ENCODE peak calls at places on chromosomes 5 and 9, in five cellular contexts. D is NCI-H2081, O is choroid plexus epithelial cell, A is GM13976, V is neural crest cell. Z is an unnamed sample.

GRCh38 chr5:111984044-111984443 is 227.1 kb upstream of the NREP start:
- DNase-seq in D (no peak), O (peak; percentile 89), A (peak; percentile 57), V (no peak), Z (peak; percentile 42)

GRCh38 chr9:91522496-91522895 is 98.9 kb upstream of the NFIL3 start:
- DNase-seq in D (no peak), O (no peak), A (no peak), V (no peak), Z (peak; percentile 15)

GRCh38 chr5:92909545-92909962 is 671.5 kb downstream of the NR2F1-AS1 start:
- DNase-seq in D (no peak), O (peak; percentile 71), A (no peak), V (peak; percentile 65), Z (peak; percentile 31)

GRCh38 chr9:113919825-113920224 is 43.7 kb downstream of the ZNF618 start:
- DNase-seq in D (no peak), O (no peak), A (no peak), V (no peak), Z (no peak)

GRCh38 chr5:169765176-169765575 is 128.1 kb downstream of the DOCK2 start:
- DNase-seq in D (no peak), O (no peak), A (no peak), V (no peak), Z (no peak)

GRCh38 chr5:35438786-35439185 is 178.9 kb upstream of the SPEF2 start:
- DNase-seq in D (no peak), O (peak; percentile 14), A (no peak), V (no peak), Z (no peak)

GRCh38 chr5:21254161-21254560 is 1266.2 kb upstream of the CDH18 start:
- DNase-seq in D (no peak), O (no peak), A (no peak), V (no peak), Z (no peak)

GRCh38 chr5:133083901-133084300 is 32.1 kb downstream of the HSPA4 start:
- DNase-seq in D (no peak), O (no peak), A (no peak), V (no peak), Z (no peak)

GRCh38 chr9:4508246-4508906 is 18.1 kb downstream of the SLC1A1 start:
- DNase-seq in D (no peak), O (peak; percentile 76), A (no peak), V (no peak), Z (peak; percentile 63)

GRCh38 chr5:7894439-7894838 is 25.5 kb downstream of the MTRR start:
- DNase-seq in D (no peak), O (no peak), A (no peak), V (no peak), Z (no peak)

GRCh38 chr5:148776780-148777179 is 49.6 kb upstream of the ADRB2 start:
- DNase-seq in D (no peak), O (peak; percentile 13), A (no peak), V (no peak), Z (peak; percentile 72)

GRCh38 chr5:171571663-171572062 is 152.2 kb downstream of the FGF18 start:
- DNase-seq in D (no peak), O (peak; percentile 59), A (no peak), V (no peak), Z (peak; percentile 76)

GRCh38 chr9:38090170-38090569 is 21.1 kb upstream of the SHB start:
- DNase-seq in D (no peak), O (no peak), A (no peak), V (no peak), Z (no peak)

GRCh38 chr5:38463634-38464521 is 92.6 kb downstream of the LIFR start:
- DNase-seq in D (no peak), O (peak; percentile 87), A (no peak), V (no peak), Z (peak; percentile 92)

GRCh38 chr9:11701706-11702105 is 991.5 kb upstream of the TYRP1 start:
- DNase-seq in D (no peak), O (no peak), A (no peak), V (no peak), Z (no peak)

GRCh38 chr5:138467711-138468132 is 2.4 kb downstream of the EGR1 start:
- DNase-seq in D (no peak), O (peak; percentile 5), A (no peak), V (no peak), Z (no peak)

GRCh38 chr5:55471468-55471867 is 63.3 kb downstream of the PLPP1 start:
- DNase-seq in D (no peak), O (no peak), A (no peak), V (no peak), Z (no peak)

GRCh38 chr9:68775003-68775730 is 70.1 kb downstream of the PIP5K1B start:
- DNase-seq in D (no peak), O (peak; percentile 43), A (no peak), V (no peak), Z (no peak)

GRCh38 chr5:128498844-128499455 is 39.1 kb downstream of the FBN2 start:
- DNase-seq in D (peak; percentile 3), O (peak; percentile 90), A (peak; percentile 18), V (no peak), Z (peak; percentile 62)

GRCh38 chr5:154284433-154284832 is 93.9 kb downstream of the GALNT10 start:
- DNase-seq in D (no peak), O (no peak), A (peak; percentile 41), V (no peak), Z (no peak)

GRCh38 chr9:97873877-97874276 is 20.9 kb downstream of the FOXE1 start:
- DNase-seq in D (no peak), O (peak; percentile 15), A (no peak), V (no peak), Z (peak; percentile 30)

GRCh38 chr9:136228107-136228875 is 17.3 kb downstream of the QSOX2 start:
- DNase-seq in D (no peak), O (peak; percentile 58), A (no peak), V (no peak), Z (peak; percentile 87)

GRCh38 chr9:32587901-32588300 is 14.9 kb upstream of the NDUFB6 start:
- DNase-seq in D (no peak), O (peak; percentile 24), A (no peak), V (no peak), Z (no peak)

GRCh38 chr5:36215910-36216309 is 25.8 kb downstream of the NADK2 start:
- DNase-seq in D (no peak), O (peak; percentile 12), A (no peak), V (no peak), Z (no peak)

GRCh38 chr5:28807230-28807629 is 1768.8 kb upstream of the CDH9 start:
- DNase-seq in D (no peak), O (peak; percentile 18), A (no peak), V (no peak), Z (no peak)

GRCh38 chr5:125317546-125317995 is 571.1 kb upstream of the ZNF608 start:
- DNase-seq in D (peak; percentile 95), O (no peak), A (no peak), V (peak; percentile 16), Z (peak; percentile 27)

GRCh38 chr5:13218518-13218917 is 726.0 kb downstream of the DNAH5 start:
- DNase-seq in D (no peak), O (no peak), A (no peak), V (no peak), Z (no peak)

GRCh38 chr9:13160051-13160450 is 119.4 kb downstream of the MPDZ start:
- DNase-seq in D (no peak), O (no peak), A (no peak), V (no peak), Z (no peak)

GRCh38 chr5:61277781-61278180 is 54.3 kb upstream of the ZSWIM6 start:
- DNase-seq in D (no peak), O (no peak), A (no peak), V (no peak), Z (peak; percentile 35)

GRCh38 chr9:134461436-134461982 is 135.3 kb downstream of the RXRA start:
- DNase-seq in D (no peak), O (no peak), A (no peak), V (no peak), Z (no peak)

GRCh38 chr9:78029601-78030552 is 1.7 kb downstream of the GNAQ start:
- DNase-seq in D (peak; percentile 13), O (peak; percentile 59), A (peak; percentile 18), V (no peak), Z (peak; percentile 47)

GRCh38 chr9:127562841-127563523 is 49.1 kb upstream of the STXBP1 start:
- DNase-seq in D (no peak), O (peak; percentile 61), A (no peak), V (no peak), Z (peak; percentile 71)

GRCh38 chr9:129619787-129620668 is 873 bp downstream of the C9orf50 start:
- DNase-seq in D (no peak), O (peak; percentile 50), A (peak; percentile 49), V (no peak), Z (no peak)

GRCh38 chr9:12719431-12719830 is 26.2 kb downstream of the TYRP1 start:
- DNase-seq in D (peak; percentile 22), O (peak; percentile 73), A (no peak), V (no peak), Z (peak; percentile 76)

GRCh38 chr9:91824591-91825339 is 125.3 kb downstream of the ROR2 start:
- DNase-seq in D (no peak), O (no peak), A (no peak), V (no peak), Z (no peak)

Z was measured in fibroblast of lung.